ENCODE peak calls at places on chromosomes 2 and 18, in six cellular contexts. One of them, this sample, is unnamed.

GRCh38 chr2:226984461-226985226 is 148.8 kb downstream of the RHBDD1 start:
- DNase-seq in ovary: no peak
- DNase-seq in adrenal gland: no peak
- DNase-seq in right lobe of liver: no peak
- DNase-seq in stomach: no peak
- DNase-seq in uterus: no peak
- DNase-seq in this sample: no peak

GRCh38 chr18:55588876-55589595 is 1.0 kb upstream of the TCF4 start:
- DNase-seq in right lobe of liver: no peak
- DNase-seq in ovary: no peak
- DNase-seq in stomach: no peak
- DNase-seq in adrenal gland: no peak
- DNase-seq in uterus: no peak
- DNase-seq in this sample: no peak

GRCh38 chr2:1193801-1194200 is 219.5 kb upstream of the TPO start:
- DNase-seq in uterus: no peak
- DNase-seq in stomach: no peak
- DNase-seq in adrenal gland: no peak
- DNase-seq in right lobe of liver: no peak
- DNase-seq in ovary: no peak
- DNase-seq in this sample: no peak

GRCh38 chr18:23992119-23992940 is 22.2 kb upstream of the TTC39C start:
- DNase-seq in ovary: peak; percentile 23
- DNase-seq in stomach: peak; percentile 83
- DNase-seq in right lobe of liver: peak; percentile 89
- DNase-seq in adrenal gland: peak; percentile 90
- DNase-seq in uterus: no peak
- DNase-seq in this sample: peak; percentile 79

GRCh38 chr18:43751835-43752234 is 474.5 kb upstream of the SYT4 start:
- DNase-seq in stomach: no peak
- DNase-seq in right lobe of liver: no peak
- DNase-seq in uterus: no peak
- DNase-seq in adrenal gland: no peak
- DNase-seq in ovary: no peak
- DNase-seq in this sample: no peak

GRCh38 chr2:84441036-84441435 is 18.0 kb downstream of the SUCLG1 start:
- DNase-seq in stomach: no peak
- DNase-seq in uterus: no peak
- DNase-seq in right lobe of liver: no peak
- DNase-seq in adrenal gland: no peak
- DNase-seq in ovary: no peak
- DNase-seq in this sample: no peak

GRCh38 chr18:58110398-58110797 is 66.4 kb downstream of the NEDD4L start:
- DNase-seq in uterus: no peak
- DNase-seq in ovary: no peak
- DNase-seq in stomach: no peak
- DNase-seq in right lobe of liver: no peak
- DNase-seq in adrenal gland: no peak
- DNase-seq in this sample: no peak

GRCh38 chr2:219844756-219845155 is 217.3 kb downstream of the SLC4A3 start:
- DNase-seq in right lobe of liver: no peak
- DNase-seq in ovary: no peak
- DNase-seq in stomach: no peak
- DNase-seq in uterus: no peak
- DNase-seq in adrenal gland: no peak
- DNase-seq in this sample: no peak

GRCh38 chr18:75811156-75811555 is 383.7 kb upstream of the SMIM21 start:
- DNase-seq in stomach: no peak
- DNase-seq in ovary: no peak
- DNase-seq in adrenal gland: no peak
- DNase-seq in uterus: no peak
- DNase-seq in right lobe of liver: no peak
- DNase-seq in this sample: no peak

GRCh38 chr2:127092306-127092705 is 14.6 kb downstream of the BIN1 start:
- DNase-seq in stomach: no peak
- DNase-seq in adrenal gland: no peak
- DNase-seq in uterus: no peak
- DNase-seq in right lobe of liver: no peak
- DNase-seq in ovary: no peak
- DNase-seq in this sample: no peak

GRCh38 chr2:207777124-207777523 is 7.4 kb upstream of the FZD5 start:
- DNase-seq in stomach: no peak
- DNase-seq in right lobe of liver: peak; percentile 55
- DNase-seq in uterus: no peak
- DNase-seq in adrenal gland: no peak
- DNase-seq in ovary: no peak
- DNase-seq in this sample: no peak

GRCh38 chr2:168397629-168398028 is 58.4 kb upstream of the CERS6 start:
- DNase-seq in stomach: no peak
- DNase-seq in adrenal gland: no peak
- DNase-seq in ovary: no peak
- DNase-seq in uterus: no peak
- DNase-seq in right lobe of liver: no peak
- DNase-seq in this sample: no peak

GRCh38 chr2:7765236-7765635 is 848.0 kb downstream of the RNF144A start:
- DNase-seq in adrenal gland: no peak
- DNase-seq in right lobe of liver: no peak
- DNase-seq in stomach: no peak
- DNase-seq in ovary: no peak
- DNase-seq in uterus: no peak
- DNase-seq in this sample: no peak

GRCh38 chr2:14079576-14079975 is 552.9 kb upstream of the LRATD1 start:
- DNase-seq in stomach: no peak
- DNase-seq in uterus: no peak
- DNase-seq in adrenal gland: no peak
- DNase-seq in right lobe of liver: no peak
- DNase-seq in ovary: no peak
- DNase-seq in this sample: no peak

GRCh38 chr2:37671013-37671815 is at the start of gene CDC42EP3:
- DNase-seq in stomach: peak; percentile 80
- DNase-seq in right lobe of liver: peak; percentile 83
- DNase-seq in uterus: peak; percentile 71
- DNase-seq in adrenal gland: peak; percentile 66
- DNase-seq in ovary: peak; percentile 46
- DNase-seq in this sample: peak; percentile 56

GRCh38 chr2:221518201-221518936 is 53.7 kb downstream of the EPHA4 start:
- DNase-seq in stomach: no peak
- DNase-seq in adrenal gland: no peak
- DNase-seq in ovary: no peak
- DNase-seq in uterus: no peak
- DNase-seq in right lobe of liver: no peak
- DNase-seq in this sample: no peak

GRCh38 chr2:73827018-73827417 is 1.7 kb upstream of the STAMBP start:
- DNase-seq in right lobe of liver: no peak
- DNase-seq in adrenal gland: no peak
- DNase-seq in uterus: no peak
- DNase-seq in stomach: no peak
- DNase-seq in ovary: no peak
- DNase-seq in this sample: no peak

GRCh38 chr2:209726311-209726710 is 45.3 kb upstream of the UNC80 start:
- DNase-seq in adrenal gland: no peak
- DNase-seq in stomach: no peak
- DNase-seq in right lobe of liver: no peak
- DNase-seq in ovary: no peak
- DNase-seq in uterus: no peak
- DNase-seq in this sample: no peak

GRCh38 chr2:146990311-146990781 is 854.5 kb upstream of the ACVR2A start:
- DNase-seq in stomach: no peak
- DNase-seq in right lobe of liver: no peak
- DNase-seq in ovary: no peak
- DNase-seq in uterus: no peak
- DNase-seq in adrenal gland: no peak
- DNase-seq in this sample: no peak

GRCh38 chr2:54757496-54757895 is 34.0 kb downstream of the EML6 start:
- DNase-seq in right lobe of liver: no peak
- DNase-seq in ovary: no peak
- DNase-seq in adrenal gland: peak; percentile 67
- DNase-seq in uterus: no peak
- DNase-seq in stomach: no peak
- DNase-seq in this sample: no peak

GRCh38 chr2:239550336-239550735 is 149.5 kb upstream of the HDAC4 start:
- DNase-seq in ovary: no peak
- DNase-seq in stomach: no peak
- DNase-seq in uterus: no peak
- DNase-seq in right lobe of liver: no peak
- DNase-seq in adrenal gland: no peak
- DNase-seq in this sample: peak; percentile 12

GRCh38 chr2:205158404-205158803 is 523.9 kb upstream of the NRP2 start:
- DNase-seq in uterus: no peak
- DNase-seq in right lobe of liver: no peak
- DNase-seq in adrenal gland: no peak
- DNase-seq in stomach: no peak
- DNase-seq in ovary: no peak
- DNase-seq in this sample: no peak

GRCh38 chr2:185291035-185291647 is 447.5 kb upstream of the FSIP2 start:
- DNase-seq in right lobe of liver: peak; percentile 51
- DNase-seq in adrenal gland: peak; percentile 78
- DNase-seq in ovary: no peak
- DNase-seq in stomach: peak; percentile 71
- DNase-seq in uterus: no peak
- DNase-seq in this sample: no peak

GRCh38 chr2:147040585-147041494 is 804.0 kb upstream of the ACVR2A start:
- DNase-seq in right lobe of liver: no peak
- DNase-seq in uterus: no peak
- DNase-seq in adrenal gland: no peak
- DNase-seq in stomach: no peak
- DNase-seq in ovary: no peak
- DNase-seq in this sample: no peak

GRCh38 chr18:77807650-77808049 is 558.0 kb downstream of the GALR1 start:
- DNase-seq in adrenal gland: no peak
- DNase-seq in ovary: no peak
- DNase-seq in stomach: no peak
- DNase-seq in right lobe of liver: no peak
- DNase-seq in uterus: no peak
- DNase-seq in this sample: no peak

GRCh38 chr18:73093687-73094250 is 226.0 kb upstream of the NETO1 start:
- DNase-seq in ovary: no peak
- DNase-seq in stomach: no peak
- DNase-seq in right lobe of liver: no peak
- DNase-seq in uterus: no peak
- DNase-seq in adrenal gland: no peak
- DNase-seq in this sample: no peak

GRCh38 chr2:143900006-143900405 is 619.9 kb downstream of the ZEB2 start:
- DNase-seq in stomach: no peak
- DNase-seq in adrenal gland: no peak
- DNase-seq in ovary: no peak
- DNase-seq in uterus: no peak
- DNase-seq in right lobe of liver: no peak
- DNase-seq in this sample: no peak

GRCh38 chr2:235028646-235029045 is 76.8 kb downstream of the SH3BP4 start:
- DNase-seq in uterus: no peak
- DNase-seq in right lobe of liver: no peak
- DNase-seq in adrenal gland: no peak
- DNase-seq in ovary: no peak
- DNase-seq in stomach: no peak
- DNase-seq in this sample: no peak

GRCh38 chr2:235026137-235026536 is 74.3 kb downstream of the SH3BP4 start:
- DNase-seq in uterus: no peak
- DNase-seq in right lobe of liver: no peak
- DNase-seq in adrenal gland: peak; percentile 85
- DNase-seq in stomach: peak; percentile 61
- DNase-seq in ovary: no peak
- DNase-seq in this sample: peak; percentile 88

GRCh38 chr2:235024951-235025773 is 73.3 kb downstream of the SH3BP4 start:
- DNase-seq in ovary: no peak
- DNase-seq in stomach: no peak
- DNase-seq in adrenal gland: no peak
- DNase-seq in right lobe of liver: no peak
- DNase-seq in uterus: no peak
- DNase-seq in this sample: no peak

GRCh38 chr2:235027558-235028214 is 75.9 kb downstream of the SH3BP4 start:
- DNase-seq in adrenal gland: peak; percentile 82
- DNase-seq in ovary: no peak
- DNase-seq in uterus: no peak
- DNase-seq in right lobe of liver: no peak
- DNase-seq in stomach: no peak
- DNase-seq in this sample: no peak

GRCh38 chr2:235026649-235027557 is 75.1 kb downstream of the SH3BP4 start:
- DNase-seq in right lobe of liver: peak; percentile 95
- DNase-seq in stomach: peak; percentile 96
- DNase-seq in ovary: no peak
- DNase-seq in uterus: peak; percentile 37
- DNase-seq in adrenal gland: peak; percentile 87
- DNase-seq in this sample: peak; percentile 88
- TF ChIP-seq POLR2A in right lobe of liver: no peak
- TF ChIP-seq POLR2A in stomach: no peak
- TF ChIP-seq POLR2A in ovary: no peak
- TF ChIP-seq POLR2A in uterus: no peak
- TF ChIP-seq POLR2A in adrenal gland: no peak
- TF ChIP-seq POLR2A in this sample: no peak

GRCh38 chr2:178193823-178194599 is at the start of gene OSBPL6:
- DNase-seq in right lobe of liver: peak; percentile 90
- DNase-seq in ovary: peak; percentile 79
- DNase-seq in stomach: peak; percentile 81
- DNase-seq in uterus: peak; percentile 77
- DNase-seq in adrenal gland: peak; percentile 78
- DNase-seq in this sample: peak; percentile 55
- TF ChIP-seq POLR2A in right lobe of liver: peak; percentile 91
- TF ChIP-seq POLR2A in ovary: peak; percentile 77
- TF ChIP-seq POLR2A in stomach: no peak
- TF ChIP-seq POLR2A in uterus: peak; percentile 79
- TF ChIP-seq POLR2A in adrenal gland: peak; percentile 44
- TF ChIP-seq POLR2A in this sample: no peak

GRCh38 chr2:18311413-18311812 is 249.0 kb downstream of the RDH14 start:
- DNase-seq in right lobe of liver: no peak
- DNase-seq in ovary: no peak
- DNase-seq in adrenal gland: no peak
- DNase-seq in stomach: no peak
- DNase-seq in uterus: no peak
- DNase-seq in this sample: no peak
- TF ChIP-seq POLR2A in right lobe of liver: no peak
- TF ChIP-seq POLR2A in ovary: no peak
- TF ChIP-seq POLR2A in adrenal gland: no peak
- TF ChIP-seq POLR2A in stomach: no peak
- TF ChIP-seq POLR2A in uterus: no peak
- TF ChIP-seq POLR2A in this sample: no peak

DNA sequence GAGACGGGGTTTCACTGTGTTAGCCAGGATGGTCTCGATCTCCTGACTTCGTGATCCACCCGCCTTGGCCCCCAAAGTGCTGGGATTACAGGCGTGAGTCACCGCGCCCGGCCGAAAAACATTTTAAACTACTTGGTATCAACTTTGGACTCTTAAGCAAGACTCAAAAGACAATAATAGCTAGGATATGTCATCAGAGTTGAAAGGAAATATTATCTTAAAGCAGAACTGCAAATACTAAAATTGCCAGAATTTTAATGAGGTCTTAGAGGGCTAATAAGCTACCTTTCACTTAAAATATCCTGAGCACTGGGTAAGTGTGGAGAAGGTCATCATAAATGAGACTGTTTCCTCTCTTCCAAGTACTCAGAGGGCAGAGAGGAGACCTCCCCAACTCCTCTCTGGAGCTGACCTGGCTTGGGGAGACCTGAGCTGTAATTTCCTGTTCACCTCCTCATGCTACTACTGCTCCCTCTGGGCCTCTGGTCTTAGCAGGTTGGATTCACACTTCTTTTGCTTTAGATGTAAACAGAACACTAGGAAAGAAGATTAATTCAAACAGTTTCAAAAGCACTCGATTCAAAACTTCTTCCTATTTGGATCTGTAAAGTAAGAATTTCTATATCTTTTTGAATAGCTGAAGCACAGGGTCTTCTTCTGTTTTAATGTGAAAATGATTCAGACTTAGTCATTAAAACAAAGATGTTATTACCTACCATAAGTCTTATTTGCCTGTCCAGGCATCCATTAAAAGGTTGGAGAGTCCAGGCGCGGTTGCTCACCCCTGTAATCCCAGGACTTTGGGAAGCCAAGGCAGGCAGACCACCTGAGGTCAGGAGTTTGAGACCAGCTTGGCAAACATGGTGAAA is 16.5 kb downstream of the CNRIP1 start:
- DNase-seq in uterus: no peak
- DNase-seq in stomach: no peak
- DNase-seq in adrenal gland: no peak
- DNase-seq in right lobe of liver: no peak
- DNase-seq in ovary: no peak
- DNase-seq in this sample: no peak
- TF ChIP-seq POLR2A in uterus: no peak
- TF ChIP-seq POLR2A in stomach: no peak
- TF ChIP-seq POLR2A in adrenal gland: no peak
- TF ChIP-seq POLR2A in right lobe of liver: no peak
- TF ChIP-seq POLR2A in ovary: no peak
- TF ChIP-seq POLR2A in this sample: no peak

This sample was measured in breast epithelium.